ENCODE peak calls at places on chromosomes 2 and 18, in four cellular contexts. One of them, this sample, is unnamed.

GRCh38 chr18:62784966-62785413 is 69.6 kb downstream of the PHLPP1 start:
- DNase-seq in Peyer's patch: no peak
- DNase-seq in NT2/D1: no peak
- DNase-seq in GM12878: no peak
- DNase-seq in this sample: no peak

GRCh38 chr18:12345491-12346239 is 31.4 kb downstream of the AFG3L2 start:
- DNase-seq in NT2/D1: no peak
- DNase-seq in GM12878: no peak
- DNase-seq in Peyer's patch: no peak
- DNase-seq in this sample: no peak

GRCh38 chr2:191152841-191153240 is 2.0 kb upstream of the STAT4 start:
- DNase-seq in GM12878: no peak
- DNase-seq in NT2/D1: no peak
- DNase-seq in Peyer's patch: no peak
- DNase-seq in this sample: no peak

GRCh38 chr2:69514836-69515235 is 77.6 kb upstream of the NFU1 start:
- DNase-seq in GM12878: no peak
- DNase-seq in NT2/D1: no peak
- DNase-seq in Peyer's patch: no peak
- DNase-seq in this sample: no peak

GRCh38 chr2:234071664-234072063 is 21.2 kb downstream of the SPP2 start:
- DNase-seq in GM12878: no peak
- DNase-seq in NT2/D1: no peak
- DNase-seq in Peyer's patch: peak; percentile 58
- DNase-seq in this sample: no peak

GRCh38 chr2:6741229-6741628 is 124.5 kb downstream of the CMPK2 start:
- DNase-seq in NT2/D1: no peak
- DNase-seq in Peyer's patch: no peak
- DNase-seq in GM12878: no peak
- DNase-seq in this sample: no peak

GRCh38 chr2:236928353-236929153 is 157.1 kb upstream of the COPS8 start:
- DNase-seq in GM12878: no peak
- DNase-seq in Peyer's patch: no peak
- DNase-seq in NT2/D1: no peak
- DNase-seq in this sample: no peak

GRCh38 chr18:46756559-46757201 is at the start of gene ST8SIA5:
- DNase-seq in Peyer's patch: no peak
- DNase-seq in NT2/D1: no peak
- DNase-seq in GM12878: no peak
- DNase-seq in this sample: no peak

GRCh38 chr18:79511271-79511670 is 115.5 kb downstream of the NFATC1 start:
- DNase-seq in NT2/D1: no peak
- DNase-seq in GM12878: no peak
- DNase-seq in Peyer's patch: peak; percentile 43
- DNase-seq in this sample: no peak

DNA sequence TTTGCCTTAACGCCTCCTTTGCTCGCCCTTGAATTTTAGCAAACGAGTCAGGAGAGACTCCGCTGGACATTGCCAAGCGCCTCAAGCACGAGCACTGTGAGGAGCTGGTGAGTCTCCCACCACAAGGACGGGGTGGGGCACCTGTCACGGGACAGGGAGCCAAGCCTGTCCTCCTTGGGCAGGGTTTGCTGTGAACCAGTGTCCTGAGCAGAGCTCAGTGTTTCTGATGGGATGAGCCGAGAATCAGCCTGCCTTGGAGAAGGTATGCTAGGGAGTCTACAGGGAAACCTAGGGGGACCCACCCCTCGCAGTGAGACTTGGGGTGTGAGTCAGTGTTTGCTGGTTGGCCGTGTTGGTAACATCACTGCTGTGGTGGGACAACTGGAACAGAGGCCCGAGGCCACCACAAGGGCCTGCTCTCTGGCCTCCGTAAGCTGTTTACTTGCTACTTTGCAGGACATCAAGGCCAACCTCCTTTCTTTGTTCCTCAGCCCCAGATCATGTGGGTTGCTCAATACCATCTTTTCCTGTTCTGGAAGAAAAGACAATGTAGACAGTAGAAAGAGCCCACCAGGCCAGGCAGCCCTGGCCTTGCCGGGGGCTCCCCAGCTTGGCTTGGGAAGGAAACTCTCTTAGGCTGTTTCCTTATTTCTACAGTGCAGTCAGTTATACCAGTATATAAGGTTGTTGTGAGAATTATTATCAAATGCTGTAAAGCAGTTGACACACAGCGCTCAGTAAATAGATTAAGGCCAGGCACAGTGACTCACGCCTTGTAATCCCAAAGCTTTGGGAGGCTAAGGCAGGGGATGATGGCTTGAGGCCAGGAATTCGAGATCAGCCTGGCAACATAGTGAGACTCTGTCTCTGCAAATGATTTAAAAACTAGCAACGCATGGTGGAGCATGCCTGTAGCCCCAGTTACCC is 42.4 kb downstream of the ITGB1BP1 start:
- DNase-seq in GM12878: no peak
- DNase-seq in NT2/D1: no peak
- DNase-seq in Peyer's patch: no peak
- DNase-seq in this sample: no peak
- H3K4me1 ChIP-seq in GM12878: no peaks in the 10 kb centered on the region
- H3K4me1 ChIP-seq in NT2/D1: peaks cover 10% of the 10 kb centered on the region
- H3K4me1 ChIP-seq in Peyer's patch: no peaks in the 10 kb centered on the region
- H3K4me1 ChIP-seq in this sample: peaks cover 36% of the 10 kb centered on the region

DNA sequence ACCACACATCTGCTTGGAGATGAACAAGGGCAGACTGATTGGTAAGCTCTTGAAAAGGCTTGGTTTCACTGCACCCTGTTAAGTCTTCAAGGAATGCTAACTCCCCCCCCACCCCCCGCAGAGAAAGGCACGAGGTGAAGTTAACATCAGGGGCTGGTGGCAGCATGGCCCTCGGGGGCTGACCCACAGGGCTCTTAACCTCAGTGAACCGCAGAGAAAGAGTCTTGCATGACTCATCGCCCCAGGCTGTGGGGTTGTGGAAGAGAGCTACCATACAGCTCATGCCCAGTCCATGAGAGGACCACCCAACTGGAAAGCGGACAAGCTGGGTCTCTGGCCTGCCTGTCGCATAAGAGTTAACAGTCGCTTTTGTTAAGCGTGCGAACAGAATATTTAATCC is 10.6 kb upstream of the CEP68 start:
- DNase-seq in GM12878: no peak
- DNase-seq in NT2/D1: peak; percentile 89
- DNase-seq in Peyer's patch: no peak
- DNase-seq in this sample: no peak
- H3K9me3 ChIP-seq in GM12878: peaks cover 24% of the 10 kb centered on the region
- H3K9me3 ChIP-seq in NT2/D1: peaks cover 48% of the 10 kb centered on the region
- H3K9me3 ChIP-seq in Peyer's patch: peaks cover 8% of the 10 kb centered on the region
- H3K9me3 ChIP-seq in this sample: peaks cover 13% of the 10 kb centered on the region

GRCh38 chr2:10923965-10924364 is 12.2 kb downstream of the KCNF1 start:
- DNase-seq in NT2/D1: no peak
- DNase-seq in GM12878: no peak
- DNase-seq in Peyer's patch: peak; percentile 9
- DNase-seq in this sample: no peak

GRCh38 chr2:10923007-10923372 is 11.3 kb downstream of the KCNF1 start:
- DNase-seq in Peyer's patch: no peak
- DNase-seq in NT2/D1: no peak
- DNase-seq in GM12878: no peak
- DNase-seq in this sample: no peak

GRCh38 chr2:10926191-10926830 is 14.6 kb downstream of the KCNF1 start:
- DNase-seq in GM12878: no peak
- DNase-seq in Peyer's patch: no peak
- DNase-seq in NT2/D1: no peak
- DNase-seq in this sample: no peak

GRCh38 chr2:10924441-10924840 is 12.7 kb downstream of the KCNF1 start:
- DNase-seq in Peyer's patch: no peak
- DNase-seq in NT2/D1: no peak
- DNase-seq in GM12878: no peak
- DNase-seq in this sample: no peak

DNA sequence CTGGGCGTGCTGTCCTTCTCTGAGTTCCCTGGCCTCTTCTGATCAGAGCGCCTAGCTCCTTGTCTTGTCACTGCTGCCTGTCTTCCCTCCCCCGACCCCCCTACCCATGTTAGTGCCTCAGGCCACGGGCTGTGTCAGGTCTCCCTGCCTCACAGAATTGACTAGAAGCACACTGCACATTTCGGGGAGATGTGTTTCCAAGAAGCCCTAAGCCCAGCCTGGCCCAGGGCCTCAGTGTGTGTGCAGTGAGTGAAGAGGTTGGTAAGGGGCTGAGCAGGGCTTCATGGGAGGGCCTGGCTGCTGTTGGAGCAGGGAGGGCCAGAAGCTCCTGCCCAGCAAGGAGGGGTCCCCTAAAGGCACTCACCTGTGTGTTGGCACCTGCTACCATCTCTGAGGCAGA is 13.1 kb downstream of the KCNF1 start:
- DNase-seq in Peyer's patch: no peak
- DNase-seq in GM12878: no peak
- DNase-seq in NT2/D1: no peak
- DNase-seq in this sample: no peak
- H3K4me1 ChIP-seq in Peyer's patch: no peaks in the 10 kb centered on the region
- H3K4me1 ChIP-seq in GM12878: no peaks in the 10 kb centered on the region
- H3K4me1 ChIP-seq in NT2/D1: peaks cover 21% of the 10 kb centered on the region
- H3K4me1 ChIP-seq in this sample: no peaks in the 10 kb centered on the region

GRCh38 chr2:136179602-136179975 is 61.6 kb upstream of the CXCR4 start:
- DNase-seq in GM12878: no peak
- DNase-seq in Peyer's patch: no peak
- DNase-seq in NT2/D1: no peak
- DNase-seq in this sample: no peak

GRCh38 chr2:136175466-136175865 is 57.5 kb upstream of the CXCR4 start:
- DNase-seq in NT2/D1: no peak
- DNase-seq in Peyer's patch: no peak
- DNase-seq in GM12878: no peak
- DNase-seq in this sample: no peak

GRCh38 chr2:136175868-136176267 is 57.9 kb upstream of the CXCR4 start:
- DNase-seq in Peyer's patch: no peak
- DNase-seq in GM12878: no peak
- DNase-seq in NT2/D1: no peak
- DNase-seq in this sample: no peak

GRCh38 chr2:136182315-136182714 is 64.4 kb upstream of the CXCR4 start:
- DNase-seq in Peyer's patch: no peak
- DNase-seq in GM12878: no peak
- DNase-seq in NT2/D1: no peak
- DNase-seq in this sample: no peak

GRCh38 chr2:136178941-136179601 is 61.1 kb upstream of the CXCR4 start:
- DNase-seq in Peyer's patch: no peak
- DNase-seq in NT2/D1: no peak
- DNase-seq in GM12878: no peak
- DNase-seq in this sample: no peak
- H3K9me3 ChIP-seq in Peyer's patch: no peaks in the 10 kb centered on the region
- H3K9me3 ChIP-seq in NT2/D1: peaks cover 8% of the 10 kb centered on the region
- H3K9me3 ChIP-seq in GM12878: no peaks in the 10 kb centered on the region
- H3K9me3 ChIP-seq in this sample: no peaks in the 10 kb centered on the region

GRCh38 chr2:96528680-96529375 is 7.7 kb upstream of the ARID5A start:
- DNase-seq in NT2/D1: no peak
- DNase-seq in GM12878: no peak
- DNase-seq in Peyer's patch: no peak
- DNase-seq in this sample: peak; percentile 48
- H3K4me1 ChIP-seq in NT2/D1: peaks cover 19% of the 10 kb centered on the region
- H3K4me1 ChIP-seq in GM12878: peaks cover 91% of the 10 kb centered on the region
- H3K4me1 ChIP-seq in Peyer's patch: no peaks in the 10 kb centered on the region
- H3K4me1 ChIP-seq in this sample: peaks cover 71% of the 10 kb centered on the region

GRCh38 chr18:77250501-77250925 is 865 bp downstream of the GALR1 start:
- DNase-seq in GM12878: no peak
- DNase-seq in Peyer's patch: no peak
- DNase-seq in NT2/D1: no peak
- DNase-seq in this sample: no peak

GRCh38 chr18:77254711-77255110 is 5.1 kb downstream of the GALR1 start:
- DNase-seq in NT2/D1: no peak
- DNase-seq in GM12878: no peak
- DNase-seq in Peyer's patch: no peak
- DNase-seq in this sample: no peak

GRCh38 chr18:77250926-77251729 is 1.5 kb downstream of the GALR1 start:
- DNase-seq in Peyer's patch: no peak
- DNase-seq in NT2/D1: no peak
- DNase-seq in GM12878: no peak
- DNase-seq in this sample: no peak

GRCh38 chr18:77251730-77252050 is 2.0 kb downstream of the GALR1 start:
- DNase-seq in NT2/D1: no peak
- DNase-seq in Peyer's patch: no peak
- DNase-seq in GM12878: no peak
- DNase-seq in this sample: no peak

GRCh38 chr18:77255426-77256105 is 5.9 kb downstream of the GALR1 start:
- DNase-seq in NT2/D1: no peak
- DNase-seq in GM12878: no peak
- DNase-seq in Peyer's patch: no peak
- DNase-seq in this sample: no peak
- H3K9me3 ChIP-seq in NT2/D1: no peaks in the 10 kb centered on the region
- H3K9me3 ChIP-seq in GM12878: no peaks in the 10 kb centered on the region
- H3K9me3 ChIP-seq in Peyer's patch: no peaks in the 10 kb centered on the region
- H3K9me3 ChIP-seq in this sample: no peaks in the 10 kb centered on the region